ENCODE peak calls at places on chromosomes 2 and 18, in five cellular contexts. V is CD4-positive, CD25-positive, alpha-beta regulatory T cell; E is adrenal gland; J is tibial artery; H is body of pancreas. S is an unnamed sample. For H3K27me3, the result is how much of the 10 kb centered on the place peaks cover.

GRCh38 chr18:26654173-26655009 is 106.0 kb upstream of the KCTD1 start:
- DNase-seq in V (no peak), E (no peak), J (no peak), H (no peak), S (no peak)

GRCh38 chr2:199100326-199101110 is 357.2 kb downstream of the SATB2 start:
- DNase-seq in V (no peak), E (no peak), J (no peak), H (no peak), S (no peak)

GRCh38 chr2:17757321-17757720 is 3.4 kb downstream of the GEN1 start:
- DNase-seq in V (no peak), E (no peak), J (no peak), H (no peak), S (no peak)

GRCh38 chr2:20604957-20605381 is 45.9 kb downstream of the HS1BP3 start:
- DNase-seq in V (no peak), E (peak), J (peak), H (peak), S (no peak)

GRCh38 chr2:140604096-140604495 is 1526.7 kb downstream of the LRP1B start:
- DNase-seq in V (no peak), E (no peak), J (no peak), H (no peak), S (no peak)

GRCh38 chr2:9076210-9076609 is 72.7 kb upstream of the MBOAT2 start:
- DNase-seq in V (no peak), E (no peak), J (no peak), H (no peak), S (no peak)

GRCh38 chr2:206833291-206833690 is 67.9 kb downstream of the FASTKD2 start:
- DNase-seq in V (no peak), E (no peak), J (no peak), H (no peak), S (no peak)

GRCh38 chr2:59604143-59604542 is 949.3 kb downstream of the BCL11A start:
- DNase-seq in V (no peak), E (no peak), J (no peak), H (no peak), S (no peak)

GRCh38 chr18:75874401-75875093 is 447.0 kb upstream of the SMIM21 start:
- DNase-seq in V (no peak), E (no peak), J (no peak), H (no peak), S (no peak)

GRCh38 chr2:46382331-46383112 is 85.3 kb downstream of the EPAS1 start:
- DNase-seq in V (no peak), E (peak), J (no peak), H (no peak), S (no peak)

GRCh38 chr2:238286987-238287386 is 1.4 kb downstream of the PER2 start:
- DNase-seq in V (no peak), E (no peak), J (no peak), H (peak), S (peak)

GRCh38 chr2:10382313-10383061 is 65.6 kb downstream of the ODC1 start:
- DNase-seq in V (peak), E (no peak), J (peak), H (no peak), S (no peak)

GRCh38 chr2:172101008-172101706 is 1.5 kb downstream of the DLX2 start:
- DNase-seq in V (no peak), E (no peak), J (no peak), H (no peak), S (no peak)

GRCh38 chr2:172101707-172102158 is 967 bp downstream of the DLX2 start:
- DNase-seq in V (no peak), E (no peak), J (no peak), H (no peak), S (no peak)

GRCh38 chr2:172102159-172102857 is 392 bp downstream of the DLX2 start:
- DNase-seq in V (no peak), E (no peak), J (no peak), H (no peak), S (no peak)

GRCh38 chr2:172103471-172104292 is 982 bp upstream of the DLX2 start:
- DNase-seq in V (peak), E (peak), J (peak), H (peak), S (peak)

GRCh38 chr2:172102858-172103359 is at the start of gene DLX2:
- DNase-seq in V (peak), E (peak), J (peak), H (peak), S (peak)
- H3K27me3 ChIP-seq in V (half or more), E (half or more), J (half or more), H (under half), S (half or more)

GRCh38 chr18:61984293-61984692 is 91.5 kb upstream of the RNF152 start:
- DNase-seq in V (no peak), E (no peak), J (no peak), H (no peak), S (no peak)

GRCh38 chr18:61988100-61988499 is 95.3 kb upstream of the RNF152 start:
- DNase-seq in V (no peak), E (no peak), J (no peak), H (no peak), S (no peak)

GRCh38 chr18:61980355-61980754 is 87.5 kb upstream of the RNF152 start:
- DNase-seq in V (no peak), E (no peak), J (no peak), H (no peak), S (no peak)

GRCh38 chr18:61982475-61982874 is 89.7 kb upstream of the RNF152 start:
- DNase-seq in V (no peak), E (no peak), J (no peak), H (no peak), S (no peak)
- H3K27me3 ChIP-seq in V (under half), E (under half), J (under half), H (under half), S (under half)

GRCh38 chr2:170828533-170828916 is 11.8 kb downstream of the GAD1 start:
- DNase-seq in V (no peak), E (no peak), J (no peak), H (no peak), S (no peak)
- H3K27me3 ChIP-seq in V (under half), E (under half), J (under half), H (under half), S (under half)

GRCh38 chr2:120870467-120870788 is 134.8 kb downstream of the GLI2 start:
- DNase-seq in V (no peak), E (no peak), J (no peak), H (no peak), S (no peak)
- H3K27me3 ChIP-seq in V (under half), E (under half), J (under half), H (under half), S (under half)

DNA sequence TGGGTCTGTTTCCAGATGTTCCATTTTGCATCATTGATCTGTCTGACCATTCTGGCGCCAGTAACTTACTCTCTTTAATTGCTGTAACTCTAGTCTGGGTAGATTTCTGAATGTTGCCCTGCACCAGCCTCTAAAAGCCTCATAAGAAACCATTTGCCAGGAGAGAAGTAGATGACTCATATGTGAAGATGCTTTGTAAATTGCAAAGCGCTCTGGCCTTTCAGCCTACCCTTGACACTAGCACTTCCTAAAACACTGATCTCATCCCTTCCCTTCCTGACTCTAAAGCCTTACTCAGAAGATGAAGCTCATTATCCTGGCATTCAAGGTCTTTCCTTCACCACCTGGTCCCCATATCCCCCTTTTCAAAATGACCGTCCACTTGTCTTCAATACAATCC is 193.2 kb upstream of the MEX3C start:
- DNase-seq in V (no peak), E (no peak), J (no peak), H (no peak), S (no peak)
- H3K27me3 ChIP-seq in V (under half), E (under half), J (under half), H (under half), S (under half)

GRCh38 chr2:73172963-73173362 is 29.4 kb upstream of the NOTO start:
- DNase-seq in V (no peak), E (no peak), J (no peak), H (no peak), S (no peak)

GRCh38 chr2:73174244-73174643 is 28.1 kb upstream of the NOTO start:
- DNase-seq in V (no peak), E (no peak), J (no peak), H (no peak), S (no peak)

GRCh38 chr2:73175663-73176204 is 26.6 kb upstream of the NOTO start:
- DNase-seq in V (peak), E (peak), J (peak), H (peak), S (peak)

GRCh38 chr2:73174941-73175662 is 27.3 kb upstream of the NOTO start:
- DNase-seq in V (no peak), E (no peak), J (no peak), H (no peak), S (no peak)

GRCh38 chr2:73173781-73174180 is 28.6 kb upstream of the NOTO start:
- DNase-seq in V (no peak), E (no peak), J (no peak), H (no peak), S (no peak)
- H3K27me3 ChIP-seq in V (under half), E (under half), J (under half), H (under half), S (under half)

GRCh38 chr2:100073110-100073509 is 69.3 kb downstream of the AFF3 start:
- DNase-seq in V (no peak), E (no peak), J (no peak), H (no peak), S (no peak)
- H3K27me3 ChIP-seq in V (under half), E (under half), J (under half), H (under half), S (under half)

GRCh38 chr18:77251730-77252050 is 2.0 kb downstream of the GALR1 start:
- DNase-seq in V (no peak), E (no peak), J (no peak), H (no peak), S (no peak)
- H3K27me3 ChIP-seq in V (under half), E (under half), J (under half), H (under half), S (under half)

S was measured in gastrocnemius medialis.